ENCODE peak calls at places on chromosome 4, in five cellular contexts. P is activated CD8-positive, alpha-beta T cell treated with anti-CD3 and anti-CD28 coated beads, Interleukin-2, amount 10 ng/mL, durations not matched to agents 7 days and 5 days; Z is mesothelial cell of epicardium; T is activated T-cell treated with anti-CD3 and anti-CD28 coated beads for 1 hour; F is kidney glomerular epithelial cell. W is an unnamed sample.

GRCh38 chr4:127446309-127446708 is 186.4 kb upstream of the INTU start:
- DNase-seq in P (no peak), Z (no peak), T (no peak), F (no peak), W (no peak)

GRCh38 chr4:163991268-163991667 is 496.8 kb downstream of the TMA16 start:
- DNase-seq in P (no peak), Z (no peak), T (no peak), F (peak), W (no peak)

GRCh38 chr4:37826282-37827029 is at the start of gene PGM2:
- DNase-seq in P (peak), Z (peak), T (peak), F (peak), W (peak)

GRCh38 chr4:64068096-64068495 is 341.2 kb downstream of the TECRL start:
- DNase-seq in P (no peak), Z (no peak), T (no peak), F (no peak), W (no peak)

GRCh38 chr4:71377561-71377960 is 38.7 kb downstream of the SLC4A4 start:
- DNase-seq in P (no peak), Z (no peak), T (no peak), F (peak), W (no peak)

GRCh38 chr4:2685541-2685940 is 70.6 kb downstream of the TNIP2 start:
- DNase-seq in P (no peak), Z (no peak), T (no peak), F (no peak), W (no peak)

GRCh38 chr4:36392049-36392448 is 110.6 kb downstream of the DTHD1 start:
- DNase-seq in P (no peak), Z (no peak), T (no peak), F (peak), W (no peak)

GRCh38 chr4:58587856-58588255 is 1477.7 kb upstream of the IGFBP7 start:
- DNase-seq in P (no peak), Z (no peak), T (no peak), F (no peak), W (no peak)

GRCh38 chr4:56762484-56763250 is 58.8 kb downstream of the SPINK2 start:
- DNase-seq in P (no peak), Z (no peak), T (no peak), F (no peak), W (no peak)

GRCh38 chr4:11605597-11605996 is 176.9 kb upstream of the HS3ST1 start:
- DNase-seq in P (no peak), Z (no peak), T (no peak), F (no peak), W (no peak)

GRCh38 chr4:128583753-128584712 is 225.5 kb upstream of the JADE1 start:
- DNase-seq in P (no peak), Z (no peak), T (no peak), F (no peak), W (no peak)

GRCh38 chr4:158013858-158014257 is 159.0 kb downstream of the GASK1B start:
- DNase-seq in P (no peak), Z (no peak), T (no peak), F (no peak), W (no peak)

GRCh38 chr4:9924750-9925149 is 96.5 kb downstream of the SLC2A9 start:
- DNase-seq in P (no peak), Z (no peak), T (no peak), F (peak), W (no peak)

GRCh38 chr4:71938776-71939175 is 93.0 kb upstream of the NPFFR2 start:
- DNase-seq in P (no peak), Z (no peak), T (no peak), F (no peak), W (no peak)

GRCh38 chr4:137300776-137301175 is 231.5 kb downstream of the PCDH18 start:
- DNase-seq in P (no peak), Z (no peak), T (no peak), F (no peak), W (no peak)

GRCh38 chr4:78059938-78060337 is 2.8 kb downstream of the FRAS1 start:
- DNase-seq in P (no peak), Z (no peak), T (no peak), F (no peak), W (no peak)

W was measured in memory B cell.